ENCODE peak calls at places on chromosomes 6 and 20, in ten cellular contexts. B is T-helper 17 cell; Q is left ventricle myocardium inferior; U is activated CD4-positive, CD25-positive, alpha-beta regulatory T cell treated with anti-CD3 and anti-CD28 coated beads, Interleukin-2, amount 50 U/mL, for 72 hours; H is endothelial cell; Y is T-helper 1 cell; P is hypothalamus; G is activated B cell treated with CpG ODN at 0.5 μM for 24 hours; R is Calu3; X is aorta. V is an unnamed sample.

GRCh38 chr20:40452758-40453157 is 236.3 kb downstream of the MAFB start:
- DNase-seq in B (no peak), Q (no peak), U (no peak), H (no peak), Y (no peak), P (no peak), G (no peak), R (no peak), X (no peak), V (no peak)

GRCh38 chr6:8274240-8274639 is 161.1 kb downstream of the SLC35B3 start:
- DNase-seq in B (no peak), Q (no peak), U (no peak), H (no peak), Y (no peak), P (no peak), G (no peak), R (no peak), X (no peak), V (no peak)

GRCh38 chr6:36853325-36853724 is 14.1 kb upstream of the CPNE5 start:
- DNase-seq in B (no peak), Q (no peak), U (no peak), H (no peak), Y (no peak), P (no peak), G (no peak), R (no peak), X (peak), V (no peak)

GRCh38 chr6:35146453-35146852 is 5.3 kb upstream of the TCP11 start:
- DNase-seq in B (no peak), Q (peak), U (no peak), H (peak), Y (no peak), P (peak), G (no peak), R (peak), X (peak), V (no peak)

GRCh38 chr6:75524322-75524972 is 30.8 kb upstream of the FILIP1 start:
- DNase-seq in B (no peak), Q (no peak), U (no peak), H (no peak), Y (no peak), P (no peak), G (no peak), R (peak), X (no peak), V (no peak)

GRCh38 chr6:150373260-150373701 is 4.5 kb downstream of the IYD start:
- DNase-seq in B (no peak), Q (peak), U (no peak), H (no peak), Y (no peak), P (no peak), G (no peak), R (no peak), X (peak), V (no peak)

GRCh38 chr6:154460306-154461071 is 50.0 kb downstream of the CNKSR3 start:
- DNase-seq in B (no peak), Q (no peak), U (no peak), H (no peak), Y (no peak), P (no peak), G (no peak), R (no peak), X (no peak), V (no peak)

GRCh38 chr6:83092756-83093399 is 25.4 kb downstream of the DOP1A start:
- DNase-seq in B (no peak), Q (no peak), U (no peak), H (no peak), Y (no peak), P (no peak), G (no peak), R (no peak), X (no peak), V (no peak)

GRCh38 chr6:131368077-131368911 is 204.7 kb upstream of the ARG1 start:
- DNase-seq in B (no peak), Q (peak), U (no peak), H (no peak), Y (no peak), P (peak), G (peak), R (peak), X (peak), V (no peak)

GRCh38 chr20:37526238-37526838 is 1.3 kb downstream of the BLCAP start:
- DNase-seq in B (no peak), Q (no peak), U (no peak), H (peak), Y (no peak), P (no peak), G (no peak), R (peak), X (no peak), V (no peak)

GRCh38 chr6:37922563-37922962 is 103.0 kb downstream of the ZFAND3 start:
- DNase-seq in B (no peak), Q (no peak), U (no peak), H (no peak), Y (no peak), P (no peak), G (no peak), R (no peak), X (no peak), V (no peak)

GRCh38 chr6:125022391-125022989 is 60.3 kb downstream of the RNF217 start:
- DNase-seq in B (no peak), Q (no peak), U (no peak), H (no peak), Y (no peak), P (no peak), G (no peak), R (no peak), X (no peak), V (no peak)

GRCh38 chr20:35307666-35308653 is 15.7 kb upstream of the FAM83C start:
- DNase-seq in B (no peak), Q (peak), U (no peak), H (no peak), Y (no peak), P (peak), G (no peak), R (peak), X (peak), V (no peak)

GRCh38 chr20:36306557-36307411 is 645 bp downstream of the DLGAP4 start:
- DNase-seq in B (no peak), Q (no peak), U (no peak), H (no peak), Y (no peak), P (no peak), G (no peak), R (no peak), X (no peak), V (no peak)

V was measured in glutamatergic neuron.